ENCODE peak calls at places on chromosome X, in ten cellular contexts. V, F, S, H, M, I, R, T, C and J are unnamed samples.

GRCh38 chrX:347351-348117 is 28.9 kb upstream of the GTPBP6 start:
- DNase-seq in V (no peak), F (peak), S (no peak), H (no peak), M (no peak), I (no peak), R (no peak), T (no peak), C (no peak), J (no peak)

GRCh38 chrX:38260231-38260630 is 39.6 kb upstream of the SRPX start:
- DNase-seq in V (no peak), F (no peak), S (peak), H (peak), M (peak), I (no peak), R (no peak), T (peak), C (peak), J (peak)

GRCh38 chrX:153725039-153725831 is 579 bp downstream of the ABCD1 start:
- DNase-seq in V (peak), F (peak), S (no peak), H (no peak), M (peak), I (no peak), R (no peak), T (peak), C (no peak), J (peak)

GRCh38 chrX:66654411-66654810 is 15.5 kb upstream of the EDA2R start:
- DNase-seq in V (no peak), F (no peak), S (no peak), H (peak), M (no peak), I (no peak), R (no peak), T (no peak), C (no peak), J (no peak)

GRCh38 chrX:17042046-17042445 is 95.6 kb downstream of the REPS2 start:
- DNase-seq in V (no peak), F (no peak), S (no peak), H (no peak), M (no peak), I (no peak), R (no peak), T (no peak), C (no peak), J (no peak)

GRCh38 chrX:112808007-112808406 is 32.6 kb downstream of the AMOT start:
- DNase-seq in V (no peak), F (no peak), S (no peak), H (no peak), M (no peak), I (no peak), R (no peak), T (no peak), C (no peak), J (no peak)

GRCh38 chrX:19188566-19188965 is 66.3 kb upstream of the ADGRG2 start:
- DNase-seq in V (no peak), F (no peak), S (no peak), H (no peak), M (no peak), I (no peak), R (no peak), T (no peak), C (no peak), J (no peak)

GRCh38 chrX:43108828-43109227 is 330.9 kb upstream of the PPP1R2C start:
- DNase-seq in V (no peak), F (no peak), S (no peak), H (no peak), M (no peak), I (no peak), R (no peak), T (no peak), C (no peak), J (no peak)

GRCh38 chrX:108304210-108304609 is 134.0 kb downstream of the COL4A6 start:
- DNase-seq in V (no peak), F (no peak), S (peak), H (peak), M (peak), I (no peak), R (no peak), T (no peak), C (peak), J (no peak)

GRCh38 chrX:3393168-3393567 is 46.7 kb upstream of the MXRA5 start:
- DNase-seq in V (no peak), F (no peak), S (no peak), H (no peak), M (no peak), I (no peak), R (no peak), T (no peak), C (no peak), J (no peak)

GRCh38 chrX:132592880-132593279 is 104.0 kb upstream of the MBNL3 start:
- DNase-seq in V (no peak), F (no peak), S (peak), H (peak), M (peak), I (no peak), R (no peak), T (peak), C (peak), J (peak)

GRCh38 chrX:50536955-50537354 is 66.3 kb upstream of the DGKK start:
- DNase-seq in V (no peak), F (no peak), S (no peak), H (no peak), M (no peak), I (no peak), R (no peak), T (no peak), C (no peak), J (no peak)

DNA sequence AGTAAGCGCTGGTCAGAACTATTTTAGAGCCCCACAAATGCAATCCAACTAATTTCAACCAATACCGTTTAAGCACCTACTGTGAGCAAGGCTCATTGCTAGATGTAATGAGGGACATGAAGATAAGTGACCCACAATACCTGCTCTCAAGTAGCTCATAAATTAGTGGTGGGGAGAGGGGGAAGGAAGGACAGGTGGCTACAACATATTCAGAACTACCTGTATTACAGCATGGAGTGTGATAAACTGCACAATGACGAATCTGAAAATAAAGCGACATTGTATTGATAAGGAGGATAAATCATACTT is 311.6 kb upstream of the DIAPH2 start:
- DNase-seq in V (no peak), F (no peak), S (no peak), H (no peak), M (no peak), I (no peak), R (no peak), T (no peak), C (no peak), J (no peak)
- TF ChIP-seq CTCF in V (no peak), F (no peak), S (no peak), H (no peak), M (no peak), I (no peak), R (no peak), T (no peak), C (no peak), J (no peak)

GRCh38 chrX:40016702-40017101 is 81.1 kb downstream of the BCOR start:
- DNase-seq in V (no peak), F (no peak), S (no peak), H (no peak), M (no peak), I (no peak), R (no peak), T (no peak), C (no peak), J (no peak)

GRCh38 chrX:40018021-40018420 is 79.7 kb downstream of the BCOR start:
- DNase-seq in V (no peak), F (no peak), S (no peak), H (no peak), M (no peak), I (no peak), R (no peak), T (no peak), C (no peak), J (no peak)

GRCh38 chrX:40015693-40016092 is 82.1 kb downstream of the BCOR start:
- DNase-seq in V (no peak), F (no peak), S (no peak), H (no peak), M (no peak), I (no peak), R (no peak), T (no peak), C (no peak), J (no peak)

GRCh38 chrX:40021647-40022046 is 76.1 kb downstream of the BCOR start:
- DNase-seq in V (no peak), F (no peak), S (no peak), H (no peak), M (no peak), I (no peak), R (no peak), T (no peak), C (no peak), J (no peak)
- TF ChIP-seq CTCF in V (no peak), F (no peak), S (no peak), H (no peak), M (no peak), I (no peak), R (no peak), T (no peak), C (no peak), J (no peak)

GRCh38 chrX:135516376-135516775 is 4.1 kb upstream of the INTS6L start:
- DNase-seq in V (no peak), F (no peak), S (no peak), H (no peak), M (no peak), I (peak), R (peak), T (peak), C (no peak), J (no peak)
- TF ChIP-seq CTCF in V (no peak), F (no peak), S (no peak), H (peak), M (no peak), I (no peak), R (peak), T (peak), C (no peak), J (no peak)

GRCh38 chrX:7927259-7928167 is at the start of gene PNPLA4:
- DNase-seq in V (peak), F (peak), S (peak), H (peak), M (peak), I (peak), R (peak), T (peak), C (peak), J (peak)
- TF ChIP-seq CTCF in V (peak), F (no peak), S (no peak), H (no peak), M (no peak), I (no peak), R (peak), T (peak), C (no peak), J (no peak)

DNA sequence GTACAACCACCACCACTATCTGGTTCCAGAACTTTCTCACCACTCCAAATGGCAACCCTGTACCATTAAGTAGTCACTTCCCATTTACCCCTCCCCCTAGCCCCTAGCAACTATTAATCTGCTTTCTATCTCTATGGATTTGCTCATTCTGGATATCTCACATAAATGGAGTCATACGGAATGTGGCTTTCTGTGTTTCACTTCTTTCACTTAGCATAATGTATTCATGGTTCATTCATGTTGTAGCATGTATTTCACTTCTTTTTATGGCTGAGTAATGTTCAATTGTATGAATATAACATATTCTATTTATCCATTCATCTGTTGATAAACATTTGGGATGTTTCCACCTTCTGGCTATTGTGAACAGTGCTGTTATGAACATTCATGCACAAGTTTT is 104.7 kb downstream of the AMMECR1 start:
- DNase-seq in V (no peak), F (no peak), S (no peak), H (no peak), M (no peak), I (no peak), R (no peak), T (no peak), C (no peak), J (no peak)
- TF ChIP-seq CTCF in V (no peak), F (no peak), S (no peak), H (no peak), M (no peak), I (no peak), R (no peak), T (no peak), C (no peak), J (no peak)

GRCh38 chrX:123906557-123907316 is 46.9 kb downstream of the XIAP start:
- DNase-seq in V (no peak), F (no peak), S (no peak), H (no peak), M (no peak), I (no peak), R (no peak), T (no peak), C (no peak), J (no peak)

GRCh38 chrX:123905334-123905733 is 45.5 kb downstream of the XIAP start:
- DNase-seq in V (no peak), F (no peak), S (no peak), H (no peak), M (no peak), I (no peak), R (no peak), T (no peak), C (no peak), J (no peak)

DNA sequence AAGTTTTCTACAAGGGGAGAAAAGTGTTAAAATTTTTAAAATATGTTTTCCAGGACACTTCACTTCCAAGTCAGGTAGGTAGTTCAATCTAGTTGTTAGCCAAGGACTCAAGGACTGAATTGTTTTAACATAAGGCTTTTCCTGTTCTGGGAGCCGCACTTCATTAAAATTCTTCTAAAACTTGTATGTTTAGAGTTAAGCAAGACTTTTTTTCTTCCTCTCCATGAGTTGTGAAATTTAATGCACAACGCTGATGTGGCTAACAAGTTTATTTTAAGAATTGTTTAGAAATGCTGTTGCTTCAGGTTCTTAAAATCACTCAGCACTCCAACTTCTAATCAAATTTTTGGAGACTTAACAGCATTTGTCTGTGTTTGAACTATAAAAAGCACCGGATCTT is 49.6 kb downstream of the XIAP start:
- DNase-seq in V (no peak), F (no peak), S (no peak), H (peak), M (no peak), I (no peak), R (no peak), T (no peak), C (no peak), J (no peak)
- TF ChIP-seq CTCF in V (no peak), F (no peak), S (no peak), H (no peak), M (no peak), I (no peak), R (no peak), T (no peak), C (no peak), J (no peak)

GRCh38 chrX:68710870-68711576 is 63.6 kb downstream of the STARD8 start:
- DNase-seq in V (no peak), F (no peak), S (peak), H (peak), M (peak), I (peak), R (peak), T (peak), C (peak), J (peak)
- TF ChIP-seq CTCF in V (peak), F (peak), S (peak), H (peak), M (peak), I (peak), R (peak), T (peak), C (peak), J (peak)

GRCh38 chrX:149909324-149910177 is 19.8 kb upstream of the HSFX4 start:
- DNase-seq in V (no peak), F (no peak), S (no peak), H (no peak), M (no peak), I (no peak), R (no peak), T (no peak), C (no peak), J (no peak)

GRCh38 chrX:149908308-149908707 is 21.1 kb upstream of the HSFX4 start:
- DNase-seq in V (no peak), F (no peak), S (no peak), H (no peak), M (no peak), I (no peak), R (no peak), T (no peak), C (no peak), J (no peak)

GRCh38 chrX:149908727-149909126 is 20.6 kb upstream of the HSFX4 start:
- DNase-seq in V (no peak), F (no peak), S (no peak), H (no peak), M (no peak), I (no peak), R (no peak), T (no peak), C (no peak), J (no peak)

GRCh38 chrX:149898554-149898953 is 17.6 kb downstream of the MAGEA8 start:
- DNase-seq in V (no peak), F (no peak), S (no peak), H (no peak), M (no peak), I (no peak), R (no peak), T (no peak), C (no peak), J (no peak)

GRCh38 chrX:149903889-149904748 is 23.1 kb downstream of the MAGEA8 start:
- DNase-seq in V (no peak), F (no peak), S (no peak), H (peak), M (no peak), I (no peak), R (no peak), T (no peak), C (no peak), J (no peak)
- TF ChIP-seq CTCF in V (no peak), F (no peak), S (no peak), H (peak), M (no peak), I (no peak), R (peak), T (peak), C (peak), J (no peak)

DNA sequence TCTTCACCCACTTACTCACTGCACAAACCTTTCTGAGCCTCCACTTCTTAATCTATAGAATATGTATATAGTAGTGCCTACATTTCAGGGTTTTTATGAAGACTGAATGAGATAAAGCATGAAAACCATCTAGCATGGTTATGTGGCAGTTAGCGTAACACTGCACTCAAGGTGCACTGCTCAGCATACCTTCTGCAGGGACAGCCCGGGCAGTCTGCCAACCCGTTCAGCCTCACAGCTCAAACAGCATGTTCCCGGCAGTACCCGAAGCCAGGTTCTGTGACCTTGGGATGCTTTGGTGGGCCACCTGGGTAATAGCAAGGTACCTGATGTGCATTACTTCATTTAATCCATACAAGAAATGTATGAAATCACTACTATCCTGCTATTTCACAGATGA is 81.4 kb downstream of the DOCK11 start:
- DNase-seq in V (no peak), F (no peak), S (no peak), H (no peak), M (no peak), I (peak), R (no peak), T (no peak), C (peak), J (no peak)
- TF ChIP-seq CTCF in V (no peak), F (no peak), S (no peak), H (no peak), M (no peak), I (no peak), R (no peak), T (no peak), C (no peak), J (no peak)